ENCODE peak calls at places on chromosomes 4 and X, in four cellular contexts. Q, W, M and R are unnamed samples.

GRCh38 chrX:2707334-2707760 is 16.3 kb downstream of the CD99 start:
- DNase-seq in Q (peak; percentile 73), M (peak; percentile 96), W (peak; percentile 96), R (peak; percentile 53)

GRCh38 chr4:73764513-73764912 is 24.1 kb downstream of the CXCL8 start:
- DNase-seq in M (peak; percentile 61), W (no peak), Q (no peak), R (no peak)

GRCh38 chrX:151004085-151004484 is 20.9 kb downstream of the HMGB3 start:
- DNase-seq in M (peak; percentile 17), Q (no peak), W (no peak), R (no peak)

GRCh38 chr4:72846280-72847111 is 223.0 kb downstream of the COX18 start:
- DNase-seq in Q (no peak), M (peak; percentile 71), W (no peak), R (no peak)

GRCh38 chr4:10173754-10174749 is 57.5 kb upstream of the WDR1 start:
- DNase-seq in Q (no peak), M (no peak), W (no peak), R (peak; percentile 73)

GRCh38 chr4:28378109-28378830 is 1517.6 kb downstream of the STIM2 start:
- DNase-seq in M (peak; percentile 20), W (no peak), Q (no peak), R (no peak)

GRCh38 chrX:57821703-57822375 is 88.4 kb downstream of the ZXDA start:
- DNase-seq in W (peak; percentile 23), M (peak; percentile 54), Q (peak; percentile 21), R (peak; percentile 15)

GRCh38 chrX:12319012-12319519 is 180.8 kb downstream of the FRMPD4 start:
- DNase-seq in M (peak; percentile 3), W (peak; percentile 17), Q (no peak), R (no peak)

GRCh38 chr4:93832097-93832496 is 3.5 kb downstream of the ATOH1 start:
- DNase-seq in W (no peak), Q (no peak), M (no peak), R (no peak)

GRCh38 chr4:152073738-152074137 is 312.9 kb upstream of the GATB start:
- DNase-seq in Q (no peak), M (peak; percentile 19), W (no peak), R (peak; percentile 56)

GRCh38 chr4:74311696-74312313 is 3.5 kb downstream of the EPGN start:
- DNase-seq in Q (no peak), M (peak; percentile 77), W (peak; percentile 28), R (no peak)

GRCh38 chr4:38889143-38889542 is 21.5 kb downstream of the FAM114A1 start:
- DNase-seq in M (peak; percentile 89), W (peak; percentile 37), Q (no peak), R (no peak)